ENCODE peak calls at places on chromosome 3, in ten cellular contexts. One of them, this sample, is unnamed.
A peak's percentile ranks its signal among the peaks of the same experiment; 100 is the strongest.

GRCh38 chr3:105956311-105956710 is 87.5 kb upstream of the CBLB start:
- DNase-seq in CD4-positive, CD25-positive, alpha-beta regulatory T cell: no peak
- DNase-seq in activated CD4-positive, CD25-positive, alpha-beta regulatory T cell treated with anti-CD3 and anti-CD28 coated beads, Interleukin-2, amount 50 U/mL, for 72 hours: no peak
- DNase-seq in adrenal gland: no peak
- DNase-seq in pancreas: no peak
- DNase-seq in NCI-H2081: no peak
- DNase-seq in ureter: no peak
- DNase-seq in A549: no peak
- DNase-seq in activated naive CD4-positive, alpha-beta T cell: no peak
- DNase-seq in GM12865: no peak
- DNase-seq in this sample: no peak

GRCh38 chr3:172040078-172040975 is 949 bp downstream of the FNDC3B start:
- DNase-seq in CD4-positive, CD25-positive, alpha-beta regulatory T cell: no peak
- DNase-seq in activated CD4-positive, CD25-positive, alpha-beta regulatory T cell treated with anti-CD3 and anti-CD28 coated beads, Interleukin-2, amount 50 U/mL, for 72 hours: peak; percentile 55
- DNase-seq in adrenal gland: peak; percentile 90
- DNase-seq in pancreas: peak; percentile 89
- DNase-seq in NCI-H2081: peak; percentile 52
- DNase-seq in ureter: peak; percentile 83
- DNase-seq in A549: peak; percentile 76
- DNase-seq in activated naive CD4-positive, alpha-beta T cell: no peak
- DNase-seq in GM12865: peak; percentile 61
- DNase-seq in this sample: peak; percentile 36

GRCh38 chr3:184688251-184688851 is 23.5 kb downstream of the MAGEF1 start:
- DNase-seq in CD4-positive, CD25-positive, alpha-beta regulatory T cell: no peak
- DNase-seq in activated CD4-positive, CD25-positive, alpha-beta regulatory T cell treated with anti-CD3 and anti-CD28 coated beads, Interleukin-2, amount 50 U/mL, for 72 hours: no peak
- DNase-seq in adrenal gland: no peak
- DNase-seq in pancreas: peak; percentile 27
- DNase-seq in NCI-H2081: no peak
- DNase-seq in ureter: no peak
- DNase-seq in A549: no peak
- DNase-seq in activated naive CD4-positive, alpha-beta T cell: no peak
- DNase-seq in GM12865: no peak
- DNase-seq in this sample: no peak

GRCh38 chr3:64740232-64740631 is 52.4 kb upstream of the ADAMTS9 start:
- DNase-seq in CD4-positive, CD25-positive, alpha-beta regulatory T cell: no peak
- DNase-seq in activated CD4-positive, CD25-positive, alpha-beta regulatory T cell treated with anti-CD3 and anti-CD28 coated beads, Interleukin-2, amount 50 U/mL, for 72 hours: no peak
- DNase-seq in adrenal gland: no peak
- DNase-seq in pancreas: no peak
- DNase-seq in NCI-H2081: no peak
- DNase-seq in ureter: no peak
- DNase-seq in A549: no peak
- DNase-seq in activated naive CD4-positive, alpha-beta T cell: no peak
- DNase-seq in GM12865: no peak
- DNase-seq in this sample: no peak

GRCh38 chr3:171790898-171791694 is 19.2 kb downstream of the PLD1 start:
- DNase-seq in CD4-positive, CD25-positive, alpha-beta regulatory T cell: no peak
- DNase-seq in activated CD4-positive, CD25-positive, alpha-beta regulatory T cell treated with anti-CD3 and anti-CD28 coated beads, Interleukin-2, amount 50 U/mL, for 72 hours: no peak
- DNase-seq in adrenal gland: no peak
- DNase-seq in pancreas: no peak
- DNase-seq in NCI-H2081: no peak
- DNase-seq in ureter: no peak
- DNase-seq in A549: no peak
- DNase-seq in activated naive CD4-positive, alpha-beta T cell: no peak
- DNase-seq in GM12865: no peak
- DNase-seq in this sample: no peak

GRCh38 chr3:27659279-27660021 is 62.7 kb downstream of the EOMES start:
- DNase-seq in CD4-positive, CD25-positive, alpha-beta regulatory T cell: peak; percentile 43
- DNase-seq in activated CD4-positive, CD25-positive, alpha-beta regulatory T cell treated with anti-CD3 and anti-CD28 coated beads, Interleukin-2, amount 50 U/mL, for 72 hours: no peak
- DNase-seq in adrenal gland: peak; percentile 42
- DNase-seq in pancreas: peak; percentile 20
- DNase-seq in NCI-H2081: peak; percentile 31
- DNase-seq in ureter: no peak
- DNase-seq in A549: peak; percentile 77
- DNase-seq in activated naive CD4-positive, alpha-beta T cell: peak; percentile 4
- DNase-seq in GM12865: peak; percentile 53
- DNase-seq in this sample: peak; percentile 1

GRCh38 chr3:182683335-182684257 is 109.7 kb upstream of the ATP11B start:
- DNase-seq in CD4-positive, CD25-positive, alpha-beta regulatory T cell: peak; percentile 64
- DNase-seq in activated CD4-positive, CD25-positive, alpha-beta regulatory T cell treated with anti-CD3 and anti-CD28 coated beads, Interleukin-2, amount 50 U/mL, for 72 hours: peak; percentile 49
- DNase-seq in adrenal gland: peak; percentile 63
- DNase-seq in pancreas: peak; percentile 40
- DNase-seq in NCI-H2081: peak; percentile 92
- DNase-seq in ureter: peak; percentile 69
- DNase-seq in A549: peak; percentile 65
- DNase-seq in activated naive CD4-positive, alpha-beta T cell: peak; percentile 2
- DNase-seq in GM12865: peak; percentile 72
- DNase-seq in this sample: no peak

GRCh38 chr3:177602601-177603136 is 405.4 kb upstream of the TBL1XR1 start:
- DNase-seq in CD4-positive, CD25-positive, alpha-beta regulatory T cell: no peak
- DNase-seq in activated CD4-positive, CD25-positive, alpha-beta regulatory T cell treated with anti-CD3 and anti-CD28 coated beads, Interleukin-2, amount 50 U/mL, for 72 hours: no peak
- DNase-seq in adrenal gland: no peak
- DNase-seq in pancreas: no peak
- DNase-seq in NCI-H2081: peak; percentile 66
- DNase-seq in ureter: no peak
- DNase-seq in A549: no peak
- DNase-seq in activated naive CD4-positive, alpha-beta T cell: no peak
- DNase-seq in GM12865: no peak
- DNase-seq in this sample: no peak

GRCh38 chr3:177833392-177833791 is 636.1 kb upstream of the TBL1XR1 start:
- DNase-seq in CD4-positive, CD25-positive, alpha-beta regulatory T cell: no peak
- DNase-seq in activated CD4-positive, CD25-positive, alpha-beta regulatory T cell treated with anti-CD3 and anti-CD28 coated beads, Interleukin-2, amount 50 U/mL, for 72 hours: no peak
- DNase-seq in adrenal gland: no peak
- DNase-seq in pancreas: no peak
- DNase-seq in NCI-H2081: peak; percentile 90
- DNase-seq in ureter: no peak
- DNase-seq in A549: no peak
- DNase-seq in activated naive CD4-positive, alpha-beta T cell: no peak
- DNase-seq in GM12865: no peak
- DNase-seq in this sample: no peak

GRCh38 chr3:46471371-46471914 is 6.7 kb upstream of the LTF start:
- DNase-seq in CD4-positive, CD25-positive, alpha-beta regulatory T cell: no peak
- DNase-seq in activated CD4-positive, CD25-positive, alpha-beta regulatory T cell treated with anti-CD3 and anti-CD28 coated beads, Interleukin-2, amount 50 U/mL, for 72 hours: no peak
- DNase-seq in adrenal gland: peak; percentile 5
- DNase-seq in pancreas: no peak
- DNase-seq in NCI-H2081: no peak
- DNase-seq in ureter: no peak
- DNase-seq in A549: no peak
- DNase-seq in activated naive CD4-positive, alpha-beta T cell: no peak
- DNase-seq in GM12865: no peak
- DNase-seq in this sample: no peak

GRCh38 chr3:157142315-157142714 is 17.6 kb downstream of the CCNL1 start:
- DNase-seq in CD4-positive, CD25-positive, alpha-beta regulatory T cell: no peak
- DNase-seq in activated CD4-positive, CD25-positive, alpha-beta regulatory T cell treated with anti-CD3 and anti-CD28 coated beads, Interleukin-2, amount 50 U/mL, for 72 hours: no peak
- DNase-seq in adrenal gland: no peak
- DNase-seq in pancreas: no peak
- DNase-seq in NCI-H2081: peak; percentile 52
- DNase-seq in ureter: no peak
- DNase-seq in A549: no peak
- DNase-seq in activated naive CD4-positive, alpha-beta T cell: no peak
- DNase-seq in GM12865: no peak
- DNase-seq in this sample: no peak

GRCh38 chr3:68123231-68123630 is 468.8 kb upstream of the SUCLG2 start:
- DNase-seq in CD4-positive, CD25-positive, alpha-beta regulatory T cell: no peak
- DNase-seq in activated CD4-positive, CD25-positive, alpha-beta regulatory T cell treated with anti-CD3 and anti-CD28 coated beads, Interleukin-2, amount 50 U/mL, for 72 hours: no peak
- DNase-seq in adrenal gland: no peak
- DNase-seq in pancreas: no peak
- DNase-seq in NCI-H2081: no peak
- DNase-seq in ureter: no peak
- DNase-seq in A549: no peak
- DNase-seq in activated naive CD4-positive, alpha-beta T cell: no peak
- DNase-seq in GM12865: no peak
- DNase-seq in this sample: no peak

GRCh38 chr3:45113625-45114050 is 32.5 kb downstream of the CDCP1 start:
- DNase-seq in CD4-positive, CD25-positive, alpha-beta regulatory T cell: no peak
- DNase-seq in activated CD4-positive, CD25-positive, alpha-beta regulatory T cell treated with anti-CD3 and anti-CD28 coated beads, Interleukin-2, amount 50 U/mL, for 72 hours: no peak
- DNase-seq in adrenal gland: no peak
- DNase-seq in pancreas: peak; percentile 52
- DNase-seq in NCI-H2081: no peak
- DNase-seq in ureter: no peak
- DNase-seq in A549: no peak
- DNase-seq in activated naive CD4-positive, alpha-beta T cell: no peak
- DNase-seq in GM12865: peak; percentile 3
- DNase-seq in this sample: no peak

GRCh38 chr3:69568458-69568857 is 170.8 kb upstream of the MITF start:
- DNase-seq in CD4-positive, CD25-positive, alpha-beta regulatory T cell: no peak
- DNase-seq in activated CD4-positive, CD25-positive, alpha-beta regulatory T cell treated with anti-CD3 and anti-CD28 coated beads, Interleukin-2, amount 50 U/mL, for 72 hours: no peak
- DNase-seq in adrenal gland: no peak
- DNase-seq in pancreas: no peak
- DNase-seq in NCI-H2081: no peak
- DNase-seq in ureter: no peak
- DNase-seq in A549: no peak
- DNase-seq in activated naive CD4-positive, alpha-beta T cell: no peak
- DNase-seq in GM12865: no peak
- DNase-seq in this sample: no peak

GRCh38 chr3:82891028-82891427 is 1129.6 kb upstream of the GBE1 start:
- DNase-seq in CD4-positive, CD25-positive, alpha-beta regulatory T cell: no peak
- DNase-seq in activated CD4-positive, CD25-positive, alpha-beta regulatory T cell treated with anti-CD3 and anti-CD28 coated beads, Interleukin-2, amount 50 U/mL, for 72 hours: no peak
- DNase-seq in adrenal gland: peak; percentile 15
- DNase-seq in pancreas: no peak
- DNase-seq in NCI-H2081: no peak
- DNase-seq in ureter: no peak
- DNase-seq in A549: no peak
- DNase-seq in activated naive CD4-positive, alpha-beta T cell: no peak
- DNase-seq in GM12865: no peak
- DNase-seq in this sample: no peak

GRCh38 chr3:189340680-189341460 is 169.1 kb downstream of the TPRG1 start:
- DNase-seq in CD4-positive, CD25-positive, alpha-beta regulatory T cell: peak; percentile 30
- DNase-seq in activated CD4-positive, CD25-positive, alpha-beta regulatory T cell treated with anti-CD3 and anti-CD28 coated beads, Interleukin-2, amount 50 U/mL, for 72 hours: no peak
- DNase-seq in adrenal gland: peak; percentile 15
- DNase-seq in pancreas: no peak
- DNase-seq in NCI-H2081: no peak
- DNase-seq in ureter: no peak
- DNase-seq in A549: peak; percentile 44
- DNase-seq in activated naive CD4-positive, alpha-beta T cell: no peak
- DNase-seq in GM12865: peak; percentile 39
- DNase-seq in this sample: no peak

GRCh38 chr3:150662410-150663200 is 41.1 kb downstream of the ERICH6 start:
- DNase-seq in CD4-positive, CD25-positive, alpha-beta regulatory T cell: no peak
- DNase-seq in activated CD4-positive, CD25-positive, alpha-beta regulatory T cell treated with anti-CD3 and anti-CD28 coated beads, Interleukin-2, amount 50 U/mL, for 72 hours: no peak
- DNase-seq in adrenal gland: no peak
- DNase-seq in pancreas: no peak
- DNase-seq in NCI-H2081: no peak
- DNase-seq in ureter: no peak
- DNase-seq in A549: no peak
- DNase-seq in activated naive CD4-positive, alpha-beta T cell: no peak
- DNase-seq in GM12865: no peak
- DNase-seq in this sample: no peak

GRCh38 chr3:138284957-138285477 is 44.6 kb downstream of the NME9 start:
- DNase-seq in CD4-positive, CD25-positive, alpha-beta regulatory T cell: no peak
- DNase-seq in activated CD4-positive, CD25-positive, alpha-beta regulatory T cell treated with anti-CD3 and anti-CD28 coated beads, Interleukin-2, amount 50 U/mL, for 72 hours: no peak
- DNase-seq in adrenal gland: no peak
- DNase-seq in pancreas: no peak
- DNase-seq in NCI-H2081: no peak
- DNase-seq in ureter: no peak
- DNase-seq in A549: no peak
- DNase-seq in activated naive CD4-positive, alpha-beta T cell: no peak
- DNase-seq in GM12865: no peak
- DNase-seq in this sample: no peak

GRCh38 chr3:184566441-184567414 is 5.1 kb downstream of the EPHB3 start:
- DNase-seq in CD4-positive, CD25-positive, alpha-beta regulatory T cell: peak; percentile 42
- DNase-seq in activated CD4-positive, CD25-positive, alpha-beta regulatory T cell treated with anti-CD3 and anti-CD28 coated beads, Interleukin-2, amount 50 U/mL, for 72 hours: no peak
- DNase-seq in adrenal gland: no peak
- DNase-seq in pancreas: peak; percentile 37
- DNase-seq in NCI-H2081: no peak
- DNase-seq in ureter: no peak
- DNase-seq in A549: no peak
- DNase-seq in activated naive CD4-positive, alpha-beta T cell: no peak
- DNase-seq in GM12865: no peak
- DNase-seq in this sample: no peak

GRCh38 chr3:42052132-42052866 is 38.9 kb upstream of the TRAK1 start:
- DNase-seq in CD4-positive, CD25-positive, alpha-beta regulatory T cell: no peak
- DNase-seq in activated CD4-positive, CD25-positive, alpha-beta regulatory T cell treated with anti-CD3 and anti-CD28 coated beads, Interleukin-2, amount 50 U/mL, for 72 hours: no peak
- DNase-seq in adrenal gland: peak; percentile 23
- DNase-seq in pancreas: no peak
- DNase-seq in NCI-H2081: no peak
- DNase-seq in ureter: no peak
- DNase-seq in A549: no peak
- DNase-seq in activated naive CD4-positive, alpha-beta T cell: no peak
- DNase-seq in GM12865: peak; percentile 70
- DNase-seq in this sample: no peak

GRCh38 chr3:24088782-24089181 is 143.7 kb downstream of the NR1D2 start:
- DNase-seq in CD4-positive, CD25-positive, alpha-beta regulatory T cell: peak; percentile 2
- DNase-seq in activated CD4-positive, CD25-positive, alpha-beta regulatory T cell treated with anti-CD3 and anti-CD28 coated beads, Interleukin-2, amount 50 U/mL, for 72 hours: no peak
- DNase-seq in adrenal gland: no peak
- DNase-seq in pancreas: no peak
- DNase-seq in NCI-H2081: no peak
- DNase-seq in ureter: no peak
- DNase-seq in A549: peak; percentile 28
- DNase-seq in activated naive CD4-positive, alpha-beta T cell: no peak
- DNase-seq in GM12865: peak; percentile 10
- DNase-seq in this sample: no peak

GRCh38 chr3:145882416-145882815 is 278.6 kb downstream of the PLOD2 start:
- DNase-seq in CD4-positive, CD25-positive, alpha-beta regulatory T cell: no peak
- DNase-seq in activated CD4-positive, CD25-positive, alpha-beta regulatory T cell treated with anti-CD3 and anti-CD28 coated beads, Interleukin-2, amount 50 U/mL, for 72 hours: no peak
- DNase-seq in adrenal gland: no peak
- DNase-seq in pancreas: no peak
- DNase-seq in NCI-H2081: no peak
- DNase-seq in ureter: no peak
- DNase-seq in A549: no peak
- DNase-seq in activated naive CD4-positive, alpha-beta T cell: no peak
- DNase-seq in GM12865: no peak
- DNase-seq in this sample: no peak

GRCh38 chr3:73365756-73366397 is 258.9 kb downstream of the PDZRN3 start:
- DNase-seq in CD4-positive, CD25-positive, alpha-beta regulatory T cell: no peak
- DNase-seq in activated CD4-positive, CD25-positive, alpha-beta regulatory T cell treated with anti-CD3 and anti-CD28 coated beads, Interleukin-2, amount 50 U/mL, for 72 hours: no peak
- DNase-seq in adrenal gland: peak; percentile 56
- DNase-seq in pancreas: peak; percentile 18
- DNase-seq in NCI-H2081: no peak
- DNase-seq in ureter: peak; percentile 62
- DNase-seq in A549: no peak
- DNase-seq in activated naive CD4-positive, alpha-beta T cell: no peak
- DNase-seq in GM12865: no peak
- DNase-seq in this sample: peak; percentile 65

GRCh38 chr3:31532587-31533168 is at the start of gene STT3B:
- DNase-seq in CD4-positive, CD25-positive, alpha-beta regulatory T cell: peak; percentile 93
- DNase-seq in activated CD4-positive, CD25-positive, alpha-beta regulatory T cell treated with anti-CD3 and anti-CD28 coated beads, Interleukin-2, amount 50 U/mL, for 72 hours: no peak
- DNase-seq in adrenal gland: peak; percentile 83
- DNase-seq in pancreas: peak; percentile 78
- DNase-seq in NCI-H2081: no peak
- DNase-seq in ureter: peak; percentile 85
- DNase-seq in A549: peak; percentile 86
- DNase-seq in activated naive CD4-positive, alpha-beta T cell: peak; percentile 77
- DNase-seq in GM12865: peak; percentile 93
- DNase-seq in this sample: peak; percentile 87

GRCh38 chr3:131454501-131454900 is 48.3 kb downstream of the MRPL3 start:
- DNase-seq in CD4-positive, CD25-positive, alpha-beta regulatory T cell: no peak
- DNase-seq in activated CD4-positive, CD25-positive, alpha-beta regulatory T cell treated with anti-CD3 and anti-CD28 coated beads, Interleukin-2, amount 50 U/mL, for 72 hours: no peak
- DNase-seq in adrenal gland: no peak
- DNase-seq in pancreas: no peak
- DNase-seq in NCI-H2081: no peak
- DNase-seq in ureter: no peak
- DNase-seq in A549: no peak
- DNase-seq in activated naive CD4-positive, alpha-beta T cell: no peak
- DNase-seq in GM12865: no peak
- DNase-seq in this sample: no peak

GRCh38 chr3:59243476-59243875 is 193.7 kb upstream of the CFAP20DC start:
- DNase-seq in CD4-positive, CD25-positive, alpha-beta regulatory T cell: no peak
- DNase-seq in activated CD4-positive, CD25-positive, alpha-beta regulatory T cell treated with anti-CD3 and anti-CD28 coated beads, Interleukin-2, amount 50 U/mL, for 72 hours: no peak
- DNase-seq in adrenal gland: no peak
- DNase-seq in pancreas: no peak
- DNase-seq in NCI-H2081: no peak
- DNase-seq in ureter: no peak
- DNase-seq in A549: no peak
- DNase-seq in activated naive CD4-positive, alpha-beta T cell: no peak
- DNase-seq in GM12865: no peak
- DNase-seq in this sample: no peak

GRCh38 chr3:192339214-192339613 is 388.1 kb downstream of the FGF12 start:
- DNase-seq in CD4-positive, CD25-positive, alpha-beta regulatory T cell: no peak
- DNase-seq in activated CD4-positive, CD25-positive, alpha-beta regulatory T cell treated with anti-CD3 and anti-CD28 coated beads, Interleukin-2, amount 50 U/mL, for 72 hours: no peak
- DNase-seq in adrenal gland: no peak
- DNase-seq in pancreas: no peak
- DNase-seq in NCI-H2081: no peak
- DNase-seq in ureter: no peak
- DNase-seq in A549: no peak
- DNase-seq in activated naive CD4-positive, alpha-beta T cell: no peak
- DNase-seq in GM12865: no peak
- DNase-seq in this sample: no peak

GRCh38 chr3:172370434-172370833 is 77.8 kb downstream of the GHSR start:
- DNase-seq in CD4-positive, CD25-positive, alpha-beta regulatory T cell: no peak
- DNase-seq in activated CD4-positive, CD25-positive, alpha-beta regulatory T cell treated with anti-CD3 and anti-CD28 coated beads, Interleukin-2, amount 50 U/mL, for 72 hours: no peak
- DNase-seq in adrenal gland: no peak
- DNase-seq in pancreas: no peak
- DNase-seq in NCI-H2081: no peak
- DNase-seq in ureter: no peak
- DNase-seq in A549: no peak
- DNase-seq in activated naive CD4-positive, alpha-beta T cell: no peak
- DNase-seq in GM12865: no peak
- DNase-seq in this sample: no peak